ENCODE peak calls at places on chromosomes 4 and X, in five cellular contexts. N is cerebellum, G is ACHN, K is fibroblast of mammary gland, O is aorta. P is an unnamed sample.

GRCh38 chrX:154135458-154136229 is 8.4 kb upstream of the OPN1LW start:
- DNase-seq in O (no peak), K (no peak), G (peak), N (no peak), P (peak)

GRCh38 chr4:23999714-24000113 is 109.9 kb upstream of the PPARGC1A start:
- DNase-seq in G (no peak), N (no peak), K (peak), O (no peak), P (no peak)

GRCh38 chr4:1988327-1988724 is 20.4 kb downstream of the NELFA start:
- DNase-seq in G (no peak), K (no peak), N (no peak), O (no peak), P (no peak)

GRCh38 chr4:184441461-184442392 is 32.6 kb downstream of the IRF2 start:
- DNase-seq in G (no peak), K (peak), N (peak), O (no peak), P (no peak)

GRCh38 chr4:79358438-79358837 is 32.6 kb upstream of the NAA11 start:
- DNase-seq in K (no peak), N (no peak), O (no peak), G (no peak), P (no peak)

GRCh38 chr4:2694691-2695090 is 61.4 kb downstream of the TNIP2 start:
- DNase-seq in G (peak), K (peak), O (no peak), N (no peak), P (no peak)

GRCh38 chr4:140666889-140667614 is 89.1 kb downstream of the TBC1D9 start:
- DNase-seq in K (no peak), O (no peak), G (no peak), N (no peak), P (no peak)

GRCh38 chr4:48939785-48940184 is 33.2 kb upstream of the OCIAD2 start:
- DNase-seq in K (peak), N (no peak), O (no peak), G (peak), P (no peak)

GRCh38 chrX:31136144-31136572 is 64.3 kb upstream of the FTHL17 start:
- DNase-seq in O (no peak), N (no peak), G (no peak), K (no peak), P (no peak)

GRCh38 chr4:188455353-188455752 is 316.1 kb downstream of the TRIML1 start:
- DNase-seq in O (no peak), N (no peak), K (no peak), G (no peak), P (no peak)

GRCh38 chr4:77820836-77821561 is 1.8 kb upstream of the CNOT6L start:
- DNase-seq in K (peak), G (no peak), O (no peak), N (peak), P (no peak)